ENCODE peak calls at places on chromosomes 13 and 19, in ten cellular contexts. T, C, Y, E, S, V, U, F, B and W are unnamed samples.

GRCh38 chr19:48656840-48657474 is 11.0 kb upstream of the CA11 start:
- DNase-seq in T (no peak), C (peak; percentile 93), Y (no peak), E (no peak), S (peak; percentile 76), V (no peak), U (no peak), F (peak; percentile 74), B (peak; percentile 86), W (no peak)

GRCh38 chr19:3057275-3057714 is 5.0 kb downstream of the TLE5 start:
- DNase-seq in T (peak; percentile 85), C (no peak), Y (peak; percentile 87), E (no peak), S (peak; percentile 73), V (no peak), U (peak; percentile 97), F (no peak), B (peak; percentile 32), W (no peak)

GRCh38 chr13:31124225-31124624 is 37.5 kb downstream of the HSPH1 start:
- DNase-seq in T (no peak), C (no peak), Y (no peak), E (no peak), S (no peak), V (no peak), U (peak; percentile 80), F (no peak), B (no peak), W (no peak)

GRCh38 chr13:33017410-33017929 is 1.2 kb downstream of the KL start:
- DNase-seq in T (peak; percentile 37), C (no peak), Y (peak; percentile 78), E (peak; percentile 72), S (peak; percentile 30), V (peak; percentile 37), U (peak; percentile 72), F (no peak), B (peak; percentile 92), W (peak; percentile 14)

GRCh38 chr13:20566424-20566916 is 487 bp upstream of the IFT88 start:
- DNase-seq in T (no peak), C (peak; percentile 81), Y (no peak), E (no peak), S (no peak), V (no peak), U (peak; percentile 67), F (no peak), B (peak; percentile 93), W (peak; percentile 74)

GRCh38 chr19:45581576-45581975 is 3.0 kb downstream of the OPA3 start:
- DNase-seq in T (no peak), C (no peak), Y (no peak), E (no peak), S (no peak), V (no peak), U (no peak), F (no peak), B (no peak), W (no peak)

GRCh38 chr19:41530761-41531301 is 45.1 kb upstream of the CEACAM21 start:
- DNase-seq in T (no peak), C (no peak), Y (no peak), E (no peak), S (no peak), V (peak; percentile 92), U (no peak), F (no peak), B (no peak), W (no peak)

GRCh38 chr19:54661846-54662489 is 817 bp upstream of the LILRB4 start:
- DNase-seq in T (no peak), C (no peak), Y (no peak), E (no peak), S (no peak), V (no peak), U (no peak), F (no peak), B (no peak), W (no peak)

GRCh38 chr13:111120422-111120821 is 5.3 kb downstream of the ARHGEF7 start:
- DNase-seq in T (no peak), C (no peak), Y (no peak), E (no peak), S (no peak), V (no peak), U (no peak), F (no peak), B (no peak), W (no peak)

GRCh38 chr19:35692010-35692409 is 12.3 kb upstream of the ZBTB32 start:
- DNase-seq in T (no peak), C (no peak), Y (no peak), E (no peak), S (no peak), V (no peak), U (no peak), F (no peak), B (peak; percentile 13), W (no peak)

GRCh38 chr13:87884874-87885273 is 213.7 kb downstream of the SLITRK5 start:
- DNase-seq in T (peak; percentile 2), C (no peak), Y (no peak), E (no peak), S (peak; percentile 52), V (no peak), U (peak; percentile 92), F (no peak), B (peak; percentile 62), W (peak; percentile 28)